ENCODE peak calls at places on chromosome 10, in six cellular contexts. One of them, this sample, is unnamed.

GRCh38 chr10:122744257-122744656 is 44.6 kb upstream of the C10orf120 start:
- DNase-seq in RCC 7860: no peak
- DNase-seq in KBM-7: no peak
- DNase-seq in upper lobe of left lung: no peak
- DNase-seq in hepatocyte: no peak
- DNase-seq in T1000: no peak
- DNase-seq in this sample: no peak

GRCh38 chr10:3126741-3127342 is 45.7 kb downstream of the PITRM1 start:
- DNase-seq in RCC 7860: no peak
- DNase-seq in KBM-7: no peak
- DNase-seq in upper lobe of left lung: peak
- DNase-seq in hepatocyte: peak
- DNase-seq in T1000: no peak
- DNase-seq in this sample: no peak

GRCh38 chr10:33204049-33204448 is 130.4 kb downstream of the NRP1 start:
- DNase-seq in RCC 7860: no peak
- DNase-seq in KBM-7: no peak
- DNase-seq in upper lobe of left lung: no peak
- DNase-seq in hepatocyte: no peak
- DNase-seq in T1000: no peak
- DNase-seq in this sample: no peak

GRCh38 chr10:77416327-77417135 is 221.1 kb downstream of the KCNMA1 start:
- DNase-seq in RCC 7860: peak
- DNase-seq in KBM-7: no peak
- DNase-seq in upper lobe of left lung: no peak
- DNase-seq in hepatocyte: no peak
- DNase-seq in T1000: peak
- DNase-seq in this sample: no peak

GRCh38 chr10:119316729-119317097 is 109.3 kb downstream of the GRK5 start:
- DNase-seq in RCC 7860: peak
- DNase-seq in KBM-7: no peak
- DNase-seq in upper lobe of left lung: no peak
- DNase-seq in hepatocyte: peak
- DNase-seq in T1000: peak
- DNase-seq in this sample: no peak

GRCh38 chr10:30432631-30433285 is 1.2 kb upstream of the MAP3K8 start:
- DNase-seq in RCC 7860: peak
- DNase-seq in KBM-7: no peak
- DNase-seq in upper lobe of left lung: peak
- DNase-seq in hepatocyte: no peak
- DNase-seq in T1000: no peak
- DNase-seq in this sample: no peak

GRCh38 chr10:34280599-34281374 is 534.3 kb downstream of the PARD3 start:
- DNase-seq in RCC 7860: peak
- DNase-seq in KBM-7: no peak
- DNase-seq in upper lobe of left lung: no peak
- DNase-seq in hepatocyte: peak
- DNase-seq in T1000: peak
- DNase-seq in this sample: no peak

GRCh38 chr10:44314802-44315460 is 70.0 kb downstream of the CXCL12 start:
- DNase-seq in RCC 7860: no peak
- DNase-seq in KBM-7: no peak
- DNase-seq in upper lobe of left lung: no peak
- DNase-seq in hepatocyte: no peak
- DNase-seq in T1000: no peak
- DNase-seq in this sample: no peak

GRCh38 chr10:132652446-132652845 is 114.9 kb downstream of the INPP5A start:
- DNase-seq in RCC 7860: no peak
- DNase-seq in KBM-7: no peak
- DNase-seq in upper lobe of left lung: no peak
- DNase-seq in hepatocyte: no peak
- DNase-seq in T1000: no peak
- DNase-seq in this sample: peak

GRCh38 chr10:112229096-112229495 is 45.5 kb upstream of the GPAM start:
- DNase-seq in RCC 7860: no peak
- DNase-seq in KBM-7: no peak
- DNase-seq in upper lobe of left lung: no peak
- DNase-seq in hepatocyte: no peak
- DNase-seq in T1000: no peak
- DNase-seq in this sample: no peak

GRCh38 chr10:119270893-119271361 is 63.6 kb downstream of the GRK5 start:
- DNase-seq in RCC 7860: no peak
- DNase-seq in KBM-7: no peak
- DNase-seq in upper lobe of left lung: peak
- DNase-seq in hepatocyte: peak
- DNase-seq in T1000: peak
- DNase-seq in this sample: no peak

GRCh38 chr10:59323036-59323459 is 39.3 kb downstream of the FAM13C start:
- DNase-seq in RCC 7860: no peak
- DNase-seq in KBM-7: no peak
- DNase-seq in upper lobe of left lung: no peak
- DNase-seq in hepatocyte: peak
- DNase-seq in T1000: no peak
- DNase-seq in this sample: no peak

GRCh38 chr10:119431034-119431767 is 111.3 kb downstream of the RGS10 start:
- DNase-seq in RCC 7860: no peak
- DNase-seq in KBM-7: no peak
- DNase-seq in upper lobe of left lung: no peak
- DNase-seq in hepatocyte: no peak
- DNase-seq in T1000: no peak
- DNase-seq in this sample: no peak

GRCh38 chr10:119654540-119654939 is 3.4 kb downstream of the BAG3 start:
- DNase-seq in RCC 7860: no peak
- DNase-seq in KBM-7: no peak
- DNase-seq in upper lobe of left lung: peak
- DNase-seq in hepatocyte: no peak
- DNase-seq in T1000: no peak
- DNase-seq in this sample: no peak

GRCh38 chr10:133592716-133593115 is 27.3 kb upstream of the SYCE1 start:
- DNase-seq in RCC 7860: no peak
- DNase-seq in KBM-7: no peak
- DNase-seq in upper lobe of left lung: no peak
- DNase-seq in hepatocyte: no peak
- DNase-seq in T1000: no peak
- DNase-seq in this sample: no peak